ENCODE peak calls at places on chromosomes 13 and 19, in nine cellular contexts. I is GDM1; M is left cardiac atrium; W is GM23338; E is A172; H is nephron progenitor cell; V is sciatic nerve; R is NCI-H345; L is stimulated activated CD4-positive, alpha-beta T cell treated with anti-CD3 and anti-CD28 coated beads, Interleukin-1b, Interleukin-23, amount 100 ng/mL, for 24 hours. A is an unnamed sample.
A peak's percentile ranks its signal among the peaks of the same experiment; 100 is the strongest.

GRCh38 chr13:39266426-39266825 is 228.2 kb downstream of the NHLRC3 start:
- DNase-seq in V (no peak), E (no peak), R (no peak), H (no peak), W (no peak), M (no peak), L (no peak), I (no peak), A (no peak)

GRCh38 chr19:19204181-19204580 is 967 bp upstream of the NR2C2AP start:
- DNase-seq in V (no peak), H (no peak), M (no peak), R (no peak), I (no peak), L (no peak), W (peak; percentile 67), E (no peak), A (no peak)

GRCh38 chr13:41588899-41589298 is 131.5 kb downstream of the RGCC start:
- DNase-seq in V (no peak), H (no peak), L (peak; percentile 17), I (peak; percentile 28), M (no peak), W (peak; percentile 21), E (peak; percentile 89), R (no peak), A (no peak)

GRCh38 chr19:55353803-55354697 is 469 bp downstream of the COX6B2 start:
- DNase-seq in R (peak; percentile 43), L (peak; percentile 41), I (peak; percentile 42), E (peak; percentile 70), W (peak; percentile 89), V (peak; percentile 78), M (peak; percentile 80), H (peak; percentile 89), A (no peak)

GRCh38 chr13:27269114-27269665 is 1.4 kb upstream of the RASL11A start:
- DNase-seq in W (no peak), M (no peak), R (no peak), E (no peak), H (no peak), I (no peak), L (no peak), V (no peak), A (no peak)

GRCh38 chr19:9913237-9914000 is 22.9 kb downstream of the OLFM2 start:
- DNase-seq in H (peak; percentile 66), V (no peak), E (no peak), R (no peak), W (no peak), M (peak; percentile 56), I (no peak), L (no peak), A (no peak)

GRCh38 chr19:42421101-42421500 is 6.1 kb downstream of the LIPE start:
- DNase-seq in M (no peak), E (no peak), V (no peak), I (no peak), H (no peak), L (no peak), R (no peak), W (no peak), A (no peak)

GRCh38 chr19:45046355-45046754 is 7.5 kb downstream of the CLASRP start:
- DNase-seq in V (no peak), M (no peak), L (no peak), E (no peak), R (no peak), W (no peak), H (no peak), I (no peak), A (no peak)

GRCh38 chr19:7575426-7576040 is 20.1 kb upstream of the CAMSAP3 start:
- DNase-seq in I (no peak), R (no peak), V (no peak), L (no peak), H (no peak), M (no peak), W (no peak), E (peak; percentile 60), A (no peak)

GRCh38 chr13:22074403-22074802 is 403.5 kb downstream of the FGF9 start:
- DNase-seq in R (no peak), E (no peak), W (no peak), V (no peak), I (no peak), L (no peak), M (no peak), H (no peak), A (no peak)

A was measured in neural crest cell.